ENCODE peak calls at places on chromosomes 4 and X, in six cellular contexts. E, K, S, X, I and H are unnamed samples.

GRCh38 chrX:14939644-14940043 is 66.4 kb downstream of the MOSPD2 start:
- DNase-seq in I (no peak), X (peak; percentile 1), K (no peak), S (no peak), E (no peak), H (no peak)

GRCh38 chr4:80471701-80472100 is 136.2 kb downstream of the CFAP299 start:
- DNase-seq in E (no peak), I (no peak), X (no peak), K (no peak), S (no peak), H (peak; percentile 13)

GRCh38 chrX:23559975-23560374 is 107.3 kb upstream of the PRDX4 start:
- DNase-seq in X (no peak), I (no peak), K (no peak), S (no peak), E (no peak), H (no peak)

GRCh38 chr4:41751325-41752061 is 3.0 kb upstream of the PHOX2B start:
- DNase-seq in X (no peak), E (no peak), S (peak; percentile 22), I (no peak), K (peak; percentile 78), H (no peak)

GRCh38 chr4:182111586-182111985 is 131.6 kb upstream of the TENM3 start:
- DNase-seq in X (no peak), E (no peak), K (no peak), S (no peak), I (no peak), H (no peak)

GRCh38 chr4:26931451-26931850 is 70.8 kb downstream of the STIM2 start:
- DNase-seq in X (no peak), E (no peak), K (no peak), S (no peak), I (no peak), H (no peak)

GRCh38 chrX:71616672-71617529 is 1.4 kb downstream of the CXCR3 start:
- DNase-seq in X (no peak), S (no peak), K (peak; percentile 32), E (no peak), I (peak; percentile 31), H (no peak)

GRCh38 chr4:127623755-127624087 is 9.0 kb upstream of the INTU start:
- DNase-seq in I (no peak), K (no peak), E (no peak), S (no peak), X (no peak), H (no peak)

GRCh38 chr4:41297832-41298231 is 41.1 kb downstream of the UCHL1 start:
- DNase-seq in I (no peak), K (no peak), X (no peak), S (no peak), E (no peak), H (no peak)

GRCh38 chrX:84748965-84749656 is 246.9 kb upstream of the HDX start:
- DNase-seq in I (no peak), S (no peak), E (no peak), K (no peak), X (no peak), H (no peak)

GRCh38 chr4:144670776-144671175 is 24.8 kb downstream of the HHIP start:
- DNase-seq in I (no peak), S (no peak), X (no peak), E (no peak), K (no peak), H (no peak)

GRCh38 chrX:30593435-30594200 is 16.1 kb upstream of the TASL start:
- DNase-seq in S (no peak), I (peak; percentile 7), K (no peak), X (no peak), E (peak; percentile 38), H (no peak)

GRCh38 chr4:153488719-153489384 is 22.7 kb downstream of the TMEM131L start:
- DNase-seq in E (no peak), K (no peak), X (no peak), I (no peak), S (no peak), H (no peak)

GRCh38 chr4:3513807-3514206 is 18.4 kb downstream of the LRPAP1 start:
- DNase-seq in S (no peak), X (no peak), I (no peak), K (no peak), E (no peak), H (no peak)

GRCh38 chr4:84875636-84876371 is 90.7 kb downstream of the WDFY3 start:
- DNase-seq in E (no peak), K (no peak), X (no peak), S (no peak), I (no peak), H (no peak)

GRCh38 chr4:184471872-184472539 is 2.3 kb downstream of the IRF2 start:
- DNase-seq in X (no peak), K (peak; percentile 60), I (no peak), S (peak; percentile 18), E (no peak), H (no peak)

GRCh38 chrX:29478336-29479069 is 736.9 kb upstream of the MAGEB2 start:
- DNase-seq in E (peak; percentile 36), X (peak; percentile 1), S (peak; percentile 12), I (peak; percentile 0), K (peak; percentile 56), H (peak; percentile 53)

GRCh38 chrX:48558270-48558669 is 16.0 kb upstream of the RBM3 start:
- DNase-seq in E (no peak), I (no peak), K (no peak), X (no peak), S (no peak), H (no peak)

GRCh38 chr4:109472343-109472761 is 38.7 kb downstream of the SEC24B start:
- DNase-seq in E (no peak), K (no peak), I (no peak), S (peak; percentile 20), X (no peak), H (no peak)
- TF ChIP-seq JUND in E (no peak), K (peak; percentile 67), I (no peak), S (peak; percentile 86), X (no peak), H (no peak)

GRCh38 chrX:57918750-57919436 is 8.6 kb upstream of the ZXDA start:
- DNase-seq in I (peak; percentile 5), X (no peak), K (peak; percentile 11), E (peak; percentile 26), S (no peak), H (peak; percentile 71)
- TF ChIP-seq JUND in I (no peak), X (no peak), K (no peak), E (no peak), S (no peak), H (no peak)

DNA sequence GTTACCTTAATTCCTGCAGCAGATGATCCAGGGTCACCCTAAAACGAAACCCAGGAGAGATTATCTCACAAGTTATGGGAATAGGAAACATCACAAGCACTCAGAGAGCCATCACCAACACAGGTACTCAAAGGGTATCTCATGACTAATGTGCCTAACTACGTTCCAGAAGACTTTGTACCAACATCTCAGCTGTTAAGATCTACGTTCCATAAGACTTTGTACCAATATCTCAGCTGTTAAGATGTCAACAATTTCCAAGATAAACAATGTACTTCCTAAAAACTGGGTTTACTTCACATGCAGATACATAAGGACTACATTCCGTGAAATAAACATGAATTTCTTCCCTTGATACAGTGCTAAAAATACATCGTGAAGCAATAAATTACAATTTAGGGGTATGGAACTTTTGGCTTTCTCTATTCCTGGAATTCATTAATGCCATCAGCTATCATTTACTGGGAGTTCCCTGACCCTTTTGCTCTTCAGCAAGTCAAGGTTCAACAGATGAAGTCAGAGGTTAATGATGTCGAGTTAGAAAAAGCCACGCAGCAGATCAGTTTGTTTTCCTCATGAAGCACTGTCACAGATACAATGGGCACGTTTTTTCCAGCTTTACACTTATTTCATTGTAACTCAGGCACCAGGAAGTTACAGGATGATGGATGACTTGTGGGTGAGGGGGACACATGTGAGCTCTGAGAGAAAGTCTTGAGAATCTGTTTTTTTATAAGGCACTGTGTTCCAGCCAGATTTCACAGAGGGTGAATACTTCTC is 127.0 kb upstream of the ETNPPL start:
- DNase-seq in X (no peak), K (no peak), S (no peak), E (no peak), I (no peak), H (no peak)
- TF ChIP-seq JUND in X (no peak), K (no peak), S (no peak), E (no peak), I (no peak), H (no peak)

DNA sequence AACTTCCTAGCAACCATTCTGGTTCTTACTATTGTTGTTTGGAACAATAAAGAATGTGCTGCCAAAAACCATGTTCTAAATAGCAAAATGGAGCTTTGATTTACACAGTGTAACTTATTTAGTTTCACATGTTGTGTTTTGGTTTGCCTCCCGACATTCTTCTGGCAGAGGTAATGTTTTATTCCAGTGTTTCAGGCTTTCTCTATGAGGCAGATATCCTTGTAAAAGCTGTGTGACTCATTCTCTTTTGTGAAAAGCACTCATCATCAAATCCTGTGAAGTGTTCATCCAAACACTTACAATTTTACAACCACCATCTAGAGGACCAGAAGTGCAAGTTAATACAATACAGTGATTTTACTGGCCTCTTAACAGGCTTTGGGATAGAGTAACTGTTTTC is 219.0 kb upstream of the GIMD1 start:
- DNase-seq in E (no peak), I (no peak), S (no peak), X (no peak), K (no peak), H (no peak)
- TF ChIP-seq JUND in E (no peak), I (no peak), S (no peak), X (no peak), K (peak; percentile 49), H (no peak)

DNA sequence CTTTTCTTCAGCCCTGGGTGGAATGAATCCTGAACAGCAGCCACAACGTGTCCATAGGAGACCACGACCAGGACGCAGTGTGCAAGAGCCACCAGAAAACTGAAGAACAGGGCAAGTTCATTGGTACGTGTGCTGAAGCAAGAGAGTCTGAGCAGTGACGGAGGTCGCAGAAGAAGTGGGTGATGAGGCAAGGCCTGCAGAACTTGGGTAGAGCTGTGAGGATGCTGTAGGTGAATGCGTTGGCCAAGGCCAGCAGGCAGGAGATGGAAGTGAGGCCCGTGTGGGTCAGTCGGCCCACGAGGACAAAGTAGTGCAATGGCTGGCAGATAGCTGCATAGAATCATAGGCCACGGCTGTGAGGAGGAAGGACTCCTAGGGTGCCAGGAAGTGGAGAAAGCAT is 5.6 kb upstream of the CTAG2 start:
- DNase-seq in X (no peak), E (no peak), S (no peak), K (no peak), I (no peak), H (no peak)
- TF ChIP-seq JUND in X (no peak), E (no peak), S (no peak), K (no peak), I (no peak), H (no peak)

GRCh38 chr4:17647176-17647806 is 32.9 kb downstream of the MED28 start:
- DNase-seq in I (no peak), E (no peak), X (no peak), K (no peak), S (no peak), H (no peak)

GRCh38 chr4:17646693-17647092 is 32.3 kb downstream of the MED28 start:
- DNase-seq in K (no peak), X (no peak), E (no peak), S (no peak), I (peak; percentile 8), H (no peak)

GRCh38 chr4:17642404-17642783 is 28.0 kb downstream of the MED28 start:
- DNase-seq in E (no peak), I (no peak), S (no peak), X (no peak), K (no peak), H (no peak)

GRCh38 chr4:17650404-17650803 is 36.0 kb downstream of the MED28 start:
- DNase-seq in K (no peak), I (no peak), E (no peak), S (no peak), X (no peak), H (no peak)

GRCh38 chr4:17647927-17648326 is 33.5 kb downstream of the MED28 start:
- DNase-seq in X (no peak), I (no peak), K (no peak), E (no peak), S (no peak), H (no peak)
- TF ChIP-seq JUND in X (no peak), I (no peak), K (no peak), E (no peak), S (no peak), H (no peak)